ENCODE peak calls at places on chromosome 14, in seven cellular contexts. One of them, this sample, is unnamed.

GRCh38 chr14:94823556-94824341 is 53.8 kb upstream of the GSC start:
- DNase-seq in dorsolateral prefrontal cortex: no peak
- DNase-seq in tibial nerve: no peak
- DNase-seq in body of pancreas: no peak
- DNase-seq in heart right ventricle: no peak
- DNase-seq in epithelial cell of esophagus: no peak
- DNase-seq in cardiac fibroblast: no peak
- DNase-seq in this sample: no peak

GRCh38 chr14:78567343-78567742 is 397.2 kb downstream of the NRXN3 start:
- DNase-seq in tibial nerve: no peak
- DNase-seq in body of pancreas: no peak
- DNase-seq in heart right ventricle: peak
- DNase-seq in dorsolateral prefrontal cortex: no peak
- DNase-seq in cardiac fibroblast: peak
- DNase-seq in epithelial cell of esophagus: no peak
- DNase-seq in this sample: no peak

GRCh38 chr14:26855051-26855753 is 257.4 kb upstream of the NOVA1 start:
- DNase-seq in tibial nerve: no peak
- DNase-seq in dorsolateral prefrontal cortex: no peak
- DNase-seq in cardiac fibroblast: peak
- DNase-seq in heart right ventricle: no peak
- DNase-seq in body of pancreas: no peak
- DNase-seq in epithelial cell of esophagus: no peak
- DNase-seq in this sample: no peak

GRCh38 chr14:62179367-62180018 is 417.3 kb downstream of the SNAPC1 start:
- DNase-seq in dorsolateral prefrontal cortex: peak
- DNase-seq in tibial nerve: no peak
- DNase-seq in epithelial cell of esophagus: peak
- DNase-seq in cardiac fibroblast: peak
- DNase-seq in body of pancreas: peak
- DNase-seq in heart right ventricle: peak
- DNase-seq in this sample: peak

GRCh38 chr14:105184461-105184860 is 3.3 kb upstream of the NUDT14 start:
- DNase-seq in body of pancreas: no peak
- DNase-seq in heart right ventricle: no peak
- DNase-seq in epithelial cell of esophagus: no peak
- DNase-seq in dorsolateral prefrontal cortex: no peak
- DNase-seq in cardiac fibroblast: no peak
- DNase-seq in tibial nerve: no peak
- DNase-seq in this sample: no peak

GRCh38 chr14:31268216-31268615 is 60.6 kb upstream of the HECTD1 start:
- DNase-seq in heart right ventricle: no peak
- DNase-seq in epithelial cell of esophagus: no peak
- DNase-seq in cardiac fibroblast: no peak
- DNase-seq in dorsolateral prefrontal cortex: no peak
- DNase-seq in body of pancreas: no peak
- DNase-seq in tibial nerve: no peak
- DNase-seq in this sample: no peak

GRCh38 chr14:104108570-104109060 is 23.1 kb downstream of the ASPG start:
- DNase-seq in dorsolateral prefrontal cortex: no peak
- DNase-seq in body of pancreas: no peak
- DNase-seq in heart right ventricle: no peak
- DNase-seq in epithelial cell of esophagus: no peak
- DNase-seq in tibial nerve: no peak
- DNase-seq in cardiac fibroblast: no peak
- DNase-seq in this sample: no peak

GRCh38 chr14:50340945-50341344 is 28.8 kb downstream of the DMAC2L start:
- DNase-seq in tibial nerve: no peak
- DNase-seq in cardiac fibroblast: no peak
- DNase-seq in epithelial cell of esophagus: no peak
- DNase-seq in dorsolateral prefrontal cortex: no peak
- DNase-seq in body of pancreas: no peak
- DNase-seq in heart right ventricle: no peak
- DNase-seq in this sample: no peak

GRCh38 chr14:42229294-42229693 is 622.6 kb downstream of the LRFN5 start:
- DNase-seq in heart right ventricle: no peak
- DNase-seq in epithelial cell of esophagus: no peak
- DNase-seq in cardiac fibroblast: no peak
- DNase-seq in tibial nerve: no peak
- DNase-seq in body of pancreas: no peak
- DNase-seq in dorsolateral prefrontal cortex: no peak
- DNase-seq in this sample: no peak

GRCh38 chr14:99561827-99562226 is 42.2 kb downstream of the CCDC85C start:
- DNase-seq in cardiac fibroblast: no peak
- DNase-seq in dorsolateral prefrontal cortex: no peak
- DNase-seq in heart right ventricle: no peak
- DNase-seq in tibial nerve: no peak
- DNase-seq in body of pancreas: peak
- DNase-seq in epithelial cell of esophagus: peak
- DNase-seq in this sample: no peak

DNA sequence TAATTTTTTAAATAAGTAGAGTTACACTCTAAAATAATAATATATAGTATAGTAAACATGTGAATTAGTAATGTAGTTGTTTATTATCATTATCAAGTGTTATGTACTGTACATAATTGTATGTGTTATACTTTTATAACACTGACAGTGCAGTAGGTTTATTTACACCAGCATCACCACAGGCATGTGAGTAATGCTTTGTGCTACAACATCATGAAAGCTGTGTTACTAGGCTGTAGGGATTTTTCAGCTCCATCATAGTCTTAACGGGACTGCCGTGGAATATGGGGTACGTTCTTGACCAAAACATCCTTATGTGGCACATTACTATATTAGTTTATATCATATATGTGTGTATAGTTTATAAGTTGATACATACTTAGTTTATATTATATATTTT is 8.6 kb downstream of the FNTB start:
- DNase-seq in epithelial cell of esophagus: no peak
- DNase-seq in heart right ventricle: no peak
- DNase-seq in cardiac fibroblast: no peak
- DNase-seq in tibial nerve: no peak
- DNase-seq in dorsolateral prefrontal cortex: no peak
- DNase-seq in body of pancreas: no peak
- DNase-seq in this sample: no peak
- TF ChIP-seq CTCF in epithelial cell of esophagus: no peak
- TF ChIP-seq CTCF in heart right ventricle: no peak
- TF ChIP-seq CTCF in cardiac fibroblast: no peak
- TF ChIP-seq CTCF in tibial nerve: no peak
- TF ChIP-seq CTCF in dorsolateral prefrontal cortex: no peak
- TF ChIP-seq CTCF in body of pancreas: no peak
- TF ChIP-seq CTCF in this sample: no peak

GRCh38 chr14:72731252-72732020 is 162.5 kb downstream of the DPF3 start:
- DNase-seq in body of pancreas: no peak
- DNase-seq in dorsolateral prefrontal cortex: no peak
- DNase-seq in cardiac fibroblast: no peak
- DNase-seq in epithelial cell of esophagus: no peak
- DNase-seq in heart right ventricle: no peak
- DNase-seq in tibial nerve: no peak
- DNase-seq in this sample: no peak
- TF ChIP-seq CTCF in body of pancreas: no peak
- TF ChIP-seq CTCF in dorsolateral prefrontal cortex: no peak
- TF ChIP-seq CTCF in cardiac fibroblast: no peak
- TF ChIP-seq CTCF in epithelial cell of esophagus: no peak
- TF ChIP-seq CTCF in heart right ventricle: no peak
- TF ChIP-seq CTCF in tibial nerve: no peak
- TF ChIP-seq CTCF in this sample: no peak

DNA sequence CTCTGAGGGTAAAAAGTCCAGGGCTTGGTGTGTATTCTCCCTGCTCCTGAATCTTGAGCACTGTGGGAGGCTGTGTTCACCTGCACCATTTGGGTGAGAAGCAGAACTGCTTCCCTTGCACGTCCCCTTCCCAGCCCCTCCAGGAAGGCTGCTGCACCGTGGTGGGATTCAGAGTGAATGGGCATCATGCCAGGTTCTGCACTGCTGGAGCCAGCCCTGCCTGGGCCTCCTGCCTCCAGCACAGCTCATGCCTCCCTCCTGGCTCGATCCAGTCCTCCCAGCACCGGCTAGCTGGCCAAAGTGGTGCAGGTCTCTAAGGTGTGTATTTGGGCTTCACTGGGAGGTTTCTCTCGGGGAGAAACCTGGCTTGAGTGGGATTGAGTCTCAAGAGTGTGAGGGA is 54.9 kb downstream of the ANKRD9 start:
- DNase-seq in body of pancreas: no peak
- DNase-seq in heart right ventricle: no peak
- DNase-seq in epithelial cell of esophagus: no peak
- DNase-seq in tibial nerve: no peak
- DNase-seq in dorsolateral prefrontal cortex: no peak
- DNase-seq in cardiac fibroblast: no peak
- DNase-seq in this sample: no peak
- TF ChIP-seq CTCF in body of pancreas: no peak
- TF ChIP-seq CTCF in heart right ventricle: no peak
- TF ChIP-seq CTCF in epithelial cell of esophagus: no peak
- TF ChIP-seq CTCF in tibial nerve: no peak
- TF ChIP-seq CTCF in dorsolateral prefrontal cortex: no peak
- TF ChIP-seq CTCF in cardiac fibroblast: no peak
- TF ChIP-seq CTCF in this sample: no peak

GRCh38 chr14:24430682-24431568 is 1.2 kb downstream of the KHNYN start:
- DNase-seq in dorsolateral prefrontal cortex: no peak
- DNase-seq in cardiac fibroblast: peak
- DNase-seq in body of pancreas: no peak
- DNase-seq in heart right ventricle: no peak
- DNase-seq in epithelial cell of esophagus: peak
- DNase-seq in tibial nerve: no peak
- DNase-seq in this sample: peak
- TF ChIP-seq CTCF in dorsolateral prefrontal cortex: no peak
- TF ChIP-seq CTCF in cardiac fibroblast: no peak
- TF ChIP-seq CTCF in body of pancreas: no peak
- TF ChIP-seq CTCF in heart right ventricle: no peak
- TF ChIP-seq CTCF in epithelial cell of esophagus: no peak
- TF ChIP-seq CTCF in tibial nerve: no peak
- TF ChIP-seq CTCF in this sample: no peak

GRCh38 chr14:59022144-59022543 is 166.3 kb upstream of the DAAM1 start:
- DNase-seq in tibial nerve: no peak
- DNase-seq in dorsolateral prefrontal cortex: no peak
- DNase-seq in body of pancreas: no peak
- DNase-seq in cardiac fibroblast: no peak
- DNase-seq in heart right ventricle: no peak
- DNase-seq in epithelial cell of esophagus: peak
- DNase-seq in this sample: no peak
- TF ChIP-seq CTCF in tibial nerve: no peak
- TF ChIP-seq CTCF in dorsolateral prefrontal cortex: no peak
- TF ChIP-seq CTCF in body of pancreas: no peak
- TF ChIP-seq CTCF in cardiac fibroblast: peak
- TF ChIP-seq CTCF in heart right ventricle: no peak
- TF ChIP-seq CTCF in epithelial cell of esophagus: peak
- TF ChIP-seq CTCF in this sample: no peak

GRCh38 chr14:72554994-72555608 is 338.8 kb downstream of the DPF3 start:
- DNase-seq in dorsolateral prefrontal cortex: no peak
- DNase-seq in cardiac fibroblast: no peak
- DNase-seq in tibial nerve: no peak
- DNase-seq in heart right ventricle: no peak
- DNase-seq in epithelial cell of esophagus: no peak
- DNase-seq in body of pancreas: no peak
- DNase-seq in this sample: no peak
- TF ChIP-seq CTCF in dorsolateral prefrontal cortex: peak
- TF ChIP-seq CTCF in cardiac fibroblast: no peak
- TF ChIP-seq CTCF in tibial nerve: no peak
- TF ChIP-seq CTCF in heart right ventricle: no peak
- TF ChIP-seq CTCF in epithelial cell of esophagus: no peak
- TF ChIP-seq CTCF in body of pancreas: no peak
- TF ChIP-seq CTCF in this sample: no peak

This sample was measured in GM10248.